ENCODE peak calls at places on chromosomes 13 and 19, in four cellular contexts. W is IMR-90, S is Panc1, F is BJ. P is an unnamed sample.
A peak's percentile ranks its signal among the peaks of the same experiment; 100 is the strongest.

GRCh38 chr13:22569830-22570229 is 610.9 kb upstream of the SGCG start:
- DNase-seq in W (no peak), S (no peak), F (no peak), P (no peak)

GRCh38 chr13:29954082-29955043 is 103.9 kb upstream of the UBL3 start:
- DNase-seq in S (no peak), F (no peak), W (no peak), P (no peak)

GRCh38 chr19:9862897-9863296 is 27.8 kb downstream of the PIN1 start:
- DNase-seq in S (no peak), F (no peak), W (no peak), P (no peak)

GRCh38 chr13:99075268-99076191 is 97.7 kb upstream of the DOCK9 start:
- DNase-seq in S (no peak), W (no peak), F (no peak), P (peak; percentile 51)

GRCh38 chr19:55675661-55676354 is 782 bp downstream of the EPN1 start:
- DNase-seq in S (no peak), W (no peak), F (no peak), P (no peak)

GRCh38 chr13:44305845-44306244 is 67.8 kb upstream of the SERP2 start:
- DNase-seq in W (peak; percentile 67), F (no peak), S (no peak), P (no peak)

GRCh38 chr13:104757712-104758111 is 1691.5 kb upstream of the SLC10A2 start:
- DNase-seq in W (no peak), F (no peak), S (no peak), P (no peak)

GRCh38 chr19:18762125-18763023 is 28.7 kb downstream of the COMP start:
- DNase-seq in S (no peak), W (no peak), F (no peak), P (no peak)

GRCh38 chr13:94711561-94712286 is 621 bp downstream of the SOX21 start:
- DNase-seq in S (no peak), W (no peak), F (no peak), P (peak; percentile 69)

GRCh38 chr13:74027161-74027779 is 106.9 kb downstream of the KLF12 start:
- DNase-seq in S (no peak), W (no peak), F (no peak), P (peak; percentile 14)

GRCh38 chr13:83877901-83878300 is 4.4 kb downstream of the SLITRK1 start:
- DNase-seq in S (no peak), F (no peak), W (no peak), P (no peak)

GRCh38 chr13:52879950-52880650 is 31.7 kb upstream of the PCDH8 start:
- DNase-seq in S (no peak), F (no peak), W (no peak), P (no peak)

GRCh38 chr13:99083976-99084375 is 106.1 kb upstream of the DOCK9 start:
- DNase-seq in S (no peak), F (no peak), W (no peak), P (no peak)

DNA sequence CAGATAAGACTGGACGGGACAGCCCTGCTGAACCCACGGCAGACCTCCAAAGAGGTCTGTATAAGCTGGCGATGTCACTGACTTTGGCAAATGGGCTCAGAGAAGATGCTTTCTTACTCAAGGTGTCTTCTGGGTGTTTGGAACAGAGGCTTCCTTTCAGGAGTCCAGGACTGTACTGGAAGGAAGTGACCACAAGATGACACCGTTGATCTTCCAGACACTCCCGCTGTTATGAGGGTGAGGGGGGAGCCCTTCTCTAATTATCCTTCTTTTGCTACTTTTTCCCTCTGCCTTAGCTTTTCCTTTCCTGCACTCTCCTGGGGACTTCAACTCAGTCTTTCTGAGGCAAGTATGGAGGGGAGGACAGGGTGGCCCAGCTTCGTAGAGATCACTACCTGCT is 65.2 kb upstream of the ZNF599 start:
- DNase-seq in S (no peak), W (no peak), F (no peak), P (no peak)
- TF ChIP-seq CTCF in S (no peak), W (peak; percentile 25), F (no peak), P (no peak)

DNA sequence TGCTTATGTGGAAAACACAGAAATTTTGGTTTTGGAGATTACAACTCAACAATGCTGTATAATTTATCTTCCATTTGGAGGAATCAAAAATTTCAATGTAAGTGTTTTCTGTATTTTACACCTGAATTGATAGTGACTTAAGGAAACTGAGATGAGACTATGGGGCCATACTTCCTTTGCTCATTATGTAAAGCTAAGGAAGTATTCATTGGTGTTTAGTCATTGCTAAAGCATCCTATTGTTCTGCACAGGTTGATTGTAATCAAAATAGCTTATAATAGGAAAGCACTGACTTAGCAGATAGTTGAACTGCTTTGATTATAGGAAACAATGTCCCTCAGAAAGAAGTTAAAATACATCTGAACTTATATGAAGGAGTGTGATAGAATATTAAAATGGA is 244.4 kb upstream of the SLITRK5 start:
- DNase-seq in W (no peak), S (no peak), F (no peak), P (no peak)
- TF ChIP-seq CTCF in W (no peak), S (no peak), F (no peak), P (no peak)

GRCh38 chr19:48616491-48617056 is 1.7 kb upstream of the FAM83E start:
- DNase-seq in W (no peak), F (no peak), S (no peak), P (no peak)

GRCh38 chr19:48618278-48618915 is 581 bp downstream of the RPL18 start:
- DNase-seq in S (no peak), F (no peak), W (no peak), P (no peak)

GRCh38 chr19:48618916-48619691 is at the start of the genes RPL18 and SPHK2:
- DNase-seq in F (peak; percentile 99), S (peak; percentile 88), W (peak; percentile 100), P (peak; percentile 98)

GRCh38 chr19:48616041-48616436 is 1.2 kb upstream of the FAM83E start:
- DNase-seq in F (no peak), S (no peak), W (no peak), P (no peak)

DNA sequence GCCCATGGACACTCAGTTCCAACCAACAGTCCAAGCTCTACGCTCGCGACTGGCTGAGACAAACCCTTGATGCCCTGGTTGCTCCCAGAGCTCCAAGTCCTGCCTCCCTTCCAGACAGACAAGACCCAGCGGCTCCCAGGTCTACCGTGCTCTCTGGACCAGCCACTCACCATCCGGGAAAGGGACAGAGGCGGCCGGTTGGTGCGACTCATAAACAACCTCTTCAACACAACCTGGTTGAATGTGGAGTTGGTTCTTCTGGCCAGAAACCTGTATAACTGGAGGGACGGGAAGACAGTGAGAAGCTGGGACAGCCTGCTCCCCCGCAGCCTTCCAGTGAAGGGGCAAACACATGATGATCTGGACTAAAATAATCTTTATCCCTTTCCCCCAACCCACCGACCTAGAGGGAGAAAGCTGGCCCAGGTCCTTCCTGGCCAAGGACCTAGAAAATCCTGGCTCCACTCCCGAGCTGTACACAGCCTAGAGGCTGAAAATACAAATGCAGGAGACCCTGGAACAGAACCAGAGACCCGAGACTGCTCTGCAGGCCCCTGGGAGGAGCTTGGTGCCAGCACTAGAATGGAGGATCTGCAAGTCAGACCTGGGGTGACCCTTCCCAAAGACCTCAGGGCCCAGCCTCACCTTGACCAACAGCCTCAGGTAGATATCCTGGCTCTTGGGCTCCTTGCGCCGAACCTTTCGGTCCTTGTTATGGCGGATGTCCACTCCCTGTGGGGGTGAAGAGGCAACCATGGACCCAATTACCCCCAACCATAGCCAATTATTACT is 1.6 kb downstream of the RPL18 start:
- DNase-seq in S (no peak), F (no peak), W (no peak), P (no peak)
- TF ChIP-seq CTCF in S (no peak), F (no peak), W (no peak), P (no peak)

DNA sequence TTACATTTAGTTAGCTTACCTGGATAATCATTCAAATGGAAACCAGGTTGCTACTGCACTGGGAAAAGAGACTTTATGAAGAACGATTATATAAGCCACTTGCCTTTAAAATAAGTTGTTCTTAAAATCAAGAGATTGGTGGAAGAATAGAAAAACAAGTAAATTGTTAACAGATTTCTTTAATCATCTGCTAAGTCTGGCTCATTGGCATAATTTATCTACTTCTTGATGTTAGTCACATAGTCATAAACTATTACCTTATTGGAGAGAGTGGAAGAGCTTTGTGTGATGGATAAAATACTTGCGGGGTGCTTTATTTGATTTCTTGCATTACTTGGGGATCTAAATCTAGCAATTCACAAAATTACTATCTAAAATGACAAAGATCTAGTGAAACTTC is 6.8 kb downstream of the LSM14A start:
- DNase-seq in S (no peak), W (no peak), F (no peak), P (no peak)
- TF ChIP-seq CTCF in S (no peak), W (no peak), F (no peak), P (no peak)

GRCh38 chr13:90974249-90974954 is 373.1 kb upstream of the MIR17HG start:
- DNase-seq in W (no peak), S (no peak), F (no peak), P (no peak)

GRCh38 chr13:90968510-90968909 is 379.0 kb upstream of the MIR17HG start:
- DNase-seq in F (no peak), S (no peak), W (no peak), P (peak; percentile 4)
- TF ChIP-seq CTCF in F (no peak), S (peak; percentile 62), W (no peak), P (no peak)

GRCh38 chr19:57946316-57946715 is 1.2 kb downstream of the ZNF256 start:
- DNase-seq in F (no peak), S (no peak), W (no peak), P (no peak)

GRCh38 chr19:57949296-57949695 is 1.8 kb upstream of the ZNF256 start:
- DNase-seq in W (no peak), F (no peak), S (no peak), P (no peak)

GRCh38 chr19:57949702-57950101 is 2.2 kb upstream of the ZNF256 start:
- DNase-seq in W (no peak), S (no peak), F (no peak), P (no peak)

GRCh38 chr19:57947088-57947418 is 453 bp downstream of the ZNF256 start:
- DNase-seq in F (no peak), S (no peak), W (no peak), P (no peak)

GRCh38 chr19:57947419-57948134 is at the start of gene ZNF256:
- DNase-seq in F (peak; percentile 70), W (peak; percentile 93), S (peak; percentile 84), P (peak; percentile 95)
- TF ChIP-seq CTCF in F (peak; percentile 66), W (peak; percentile 71), S (peak; percentile 88), P (no peak)